ENCODE peak calls at places on chromosomes 11 and 22, in eight cellular contexts. F is ovary; R is IMR-90; A is fibroblast of lung; U is endodermal cell; C is CD4-positive, CD25-positive, alpha-beta regulatory T cell; I is thoracic aorta; O is pancreas. B is an unnamed sample.
A peak's percentile ranks its signal among the peaks of the same experiment; 100 is the strongest.

GRCh38 chr11:116842909-116843308 is 5.5 kb upstream of the APOA1 start:
- DNase-seq in O (no peak), C (no peak), F (peak; percentile 16), U (no peak), I (no peak), R (no peak), A (no peak), B (no peak)

GRCh38 chr11:17184882-17185587 is 22.8 kb downstream of the PIK3C2A start:
- DNase-seq in F (no peak), O (no peak), I (no peak), A (no peak), C (no peak), U (no peak), R (no peak), B (no peak)

GRCh38 chr11:106306942-106307341 is 229.5 kb downstream of the AASDHPPT start:
- DNase-seq in I (no peak), O (no peak), A (peak; percentile 23), R (no peak), U (no peak), C (no peak), F (no peak), B (no peak)

GRCh38 chr11:111367411-111368284 is 11.4 kb downstream of the POU2AF1 start:
- DNase-seq in R (no peak), A (no peak), I (no peak), F (no peak), C (no peak), U (no peak), O (no peak), B (no peak)

GRCh38 chr11:8258771-8259170 is 4.9 kb downstream of the LMO1 start:
- DNase-seq in A (peak; percentile 51), U (no peak), F (no peak), O (no peak), C (no peak), R (peak; percentile 26), I (no peak), B (no peak)

GRCh38 chr11:103234974-103235373 is 125.7 kb downstream of the DYNC2H1 start:
- DNase-seq in U (no peak), R (peak; percentile 89), O (no peak), C (no peak), A (peak; percentile 80), F (no peak), I (no peak), B (no peak)

GRCh38 chr11:131807876-131808275 is 437.5 kb downstream of the NTM start:
- DNase-seq in R (no peak), U (no peak), O (no peak), I (no peak), A (no peak), C (no peak), F (no peak), B (no peak)

GRCh38 chr11:110261195-110262140 is 34.9 kb downstream of the RDX start:
- DNase-seq in R (peak; percentile 54), F (no peak), I (no peak), A (peak; percentile 44), C (peak; percentile 7), O (no peak), U (no peak), B (no peak)

GRCh38 chr11:44033411-44033850 is 14.3 kb upstream of the ACCSL start:
- DNase-seq in C (no peak), O (no peak), F (no peak), U (no peak), R (no peak), I (no peak), A (no peak), B (no peak)

GRCh38 chr11:77124488-77124887 is 3.6 kb upstream of the MYO7A start:
- DNase-seq in A (no peak), R (no peak), U (no peak), O (no peak), F (no peak), C (no peak), I (no peak), B (no peak)

GRCh38 chr22:23181763-23182288 is 1.5 kb downstream of the BCR start:
- DNase-seq in U (no peak), R (no peak), O (no peak), F (no peak), I (no peak), A (no peak), C (peak; percentile 15), B (no peak)

GRCh38 chr11:113991170-113991569 is 16.3 kb downstream of the HTR3A start:
- DNase-seq in F (peak; percentile 31), A (peak; percentile 47), C (no peak), U (peak; percentile 92), O (no peak), R (peak; percentile 8), I (no peak), B (no peak)

GRCh38 chr11:66840317-66841091 is 2.7 kb upstream of the RCE1 start:
- DNase-seq in R (no peak), A (no peak), F (no peak), O (no peak), U (peak; percentile 14), C (no peak), I (no peak), B (no peak)

GRCh38 chr11:128424867-128425285 is 162.5 kb downstream of the ETS1 start:
- DNase-seq in A (peak; percentile 79), C (no peak), F (peak; percentile 55), O (peak; percentile 82), R (peak; percentile 66), I (no peak), U (no peak), B (no peak)

GRCh38 chr22:27489265-27489675 is 312.3 kb downstream of the MN1 start:
- DNase-seq in C (no peak), U (no peak), A (peak; percentile 21), I (no peak), O (peak; percentile 89), F (no peak), R (peak; percentile 52), B (no peak)

GRCh38 chr22:27512283-27512761 is 289.2 kb downstream of the MN1 start:
- DNase-seq in F (peak; percentile 96), C (no peak), O (peak; percentile 64), R (peak; percentile 97), U (no peak), I (peak; percentile 61), A (peak; percentile 92), B (no peak)

GRCh38 chr22:39414886-39415285 is 15.3 kb downstream of the TAB1 start:
- DNase-seq in F (no peak), A (no peak), U (no peak), O (no peak), I (no peak), C (no peak), R (no peak), B (no peak)

GRCh38 chr22:39748877-39749276 is 144.7 kb downstream of the ENTHD1 start:
- DNase-seq in R (peak; percentile 97), I (no peak), A (peak; percentile 91), F (no peak), U (no peak), O (no peak), C (no peak), B (no peak)

GRCh38 chr11:64694821-64695365 is 28.1 kb downstream of the NRXN2 start:
- DNase-seq in U (peak; percentile 75), R (no peak), I (no peak), O (no peak), F (no peak), A (no peak), C (no peak), B (no peak)

GRCh38 chr11:6757373-6757967 is 14.3 kb downstream of the OR2AG2 start:
- DNase-seq in R (peak; percentile 59), F (peak; percentile 15), O (peak; percentile 33), C (peak; percentile 78), I (no peak), U (peak; percentile 83), A (peak; percentile 67), B (peak; percentile 16)

GRCh38 chr22:40432167-40432566 is 61.8 kb downstream of the SGSM3 start:
- DNase-seq in R (no peak), O (no peak), C (no peak), F (no peak), U (no peak), A (no peak), I (no peak), B (no peak)

GRCh38 chr11:31487848-31488247 is 21.6 kb downstream of the IMMP1L start:
- DNase-seq in R (peak; percentile 73), U (no peak), A (peak; percentile 81), O (no peak), C (peak; percentile 61), F (no peak), I (no peak), B (no peak)

GRCh38 chr22:22558972-22559603 is at the start of gene PRAME:
- DNase-seq in F (peak; percentile 59), U (peak; percentile 95), R (peak; percentile 13), A (peak; percentile 22), I (no peak), O (peak; percentile 5), C (peak; percentile 78), B (peak; percentile 44)

GRCh38 chr22:36237462-36238347 is 1.6 kb downstream of the APOL2 start:
- DNase-seq in O (no peak), C (peak; percentile 66), R (no peak), A (peak; percentile 40), U (no peak), I (no peak), F (peak; percentile 50), B (no peak)
- H3K4me3 ChIP-seq in O (no peak overlapping the region), C (peak overlapping the region; percentile 98), R (peak overlapping the region; percentile 32), A (peak overlapping the region; percentile 92), U (no peak overlapping the region), I (peak overlapping the region; percentile 78), F (peak overlapping the region; percentile 48), B (peak overlapping the region; percentile 82)

GRCh38 chr11:118909619-118910308 is 16.0 kb downstream of the BCL9L start:
- DNase-seq in I (no peak), A (no peak), O (no peak), R (no peak), U (no peak), F (no peak), C (no peak), B (no peak)
- H3K27ac ChIP-seq in I (peak overlapping the region; percentile 95), A (peak overlapping the region; percentile 93), O (peak overlapping the region; percentile 75), R (peak overlapping the region; percentile 99), U (peak overlapping the region; percentile 92), F (peak overlapping the region; percentile 94), C (peak overlapping the region; percentile 100), B (peak overlapping the region; percentile 98)

GRCh38 chr11:61406067-61406466 is 13.7 kb downstream of the TMEM216 start:
- DNase-seq in O (no peak), I (no peak), A (no peak), C (no peak), U (no peak), R (no peak), F (no peak), B (no peak)
- H3K27me3 ChIP-seq in O (no peaks in the 10 kb centered on the region), I (no peaks in the 10 kb centered on the region), A (no peaks in the 10 kb centered on the region), C (no peaks in the 10 kb centered on the region), U (no peaks in the 10 kb centered on the region), R (no peaks in the 10 kb centered on the region), F (no peaks in the 10 kb centered on the region), B (no peaks in the 10 kb centered on the region)

GRCh38 chr11:121722431-121723256 is 269.9 kb upstream of the SORL1-AS1 start:
- DNase-seq in A (peak; percentile 99), R (peak; percentile 89), O (peak; percentile 78), I (peak; percentile 74), C (no peak), U (peak; percentile 92), F (peak; percentile 90), B (no peak)
- H3K4me3 ChIP-seq in A (peak overlapping the region; percentile 60), R (peak overlapping the region; percentile 45), O (peak overlapping the region; percentile 8), I (peak overlapping the region; percentile 74), C (no peak overlapping the region), U (peak overlapping the region; percentile 46), F (peak overlapping the region; percentile 40), B (no peak overlapping the region)

GRCh38 chr11:69537855-69538640 is 56.6 kb downstream of the LINC01488 start:
- DNase-seq in F (no peak), O (no peak), I (no peak), R (no peak), C (no peak), A (no peak), U (no peak), B (no peak)
- H3K27ac ChIP-seq in F (no peak overlapping the region), O (no peak overlapping the region), I (no peak overlapping the region), R (no peak overlapping the region), C (no peak overlapping the region), A (no peak overlapping the region), U (no peak overlapping the region), B (no peak overlapping the region)

B was measured in effector memory CD4-positive, alpha-beta T cell.